ENCODE peak calls at places on chromosomes 7 and 10, in eight cellular contexts. W is stomach, F is Panc1, G is upper lobe of left lung, O is GM23338, E is HepG2, A is transverse colon, N is suprapubic skin. C is an unnamed sample.

GRCh38 chr10:14613570-14613918 is 161.2 kb downstream of the FAM107B start:
- DNase-seq in E (no peak), O (no peak), F (no peak), G (no peak), A (no peak), N (no peak), W (no peak), C (no peak)

GRCh38 chr10:59589721-59590120 is 119.9 kb downstream of the SLC16A9 start:
- DNase-seq in W (no peak), F (no peak), G (no peak), A (no peak), E (no peak), O (no peak), N (no peak), C (no peak)

GRCh38 chr10:79354141-79354540 is 6.9 kb downstream of the PPIF start:
- DNase-seq in E (no peak), N (no peak), W (no peak), O (no peak), F (no peak), A (no peak), G (no peak), C (no peak)

GRCh38 chr10:22784668-22785067 is 70.3 kb upstream of the PIP4K2A start:
- DNase-seq in N (no peak), W (no peak), A (no peak), O (no peak), G (no peak), E (no peak), F (no peak), C (no peak)

GRCh38 chr7:91135703-91136102 is 128.5 kb upstream of the FZD1 start:
- DNase-seq in F (no peak), E (no peak), O (peak; percentile 22), A (no peak), W (no peak), G (no peak), N (no peak), C (no peak)

GRCh38 chr7:25382869-25383268 is 154.6 kb upstream of the NPVF start:
- DNase-seq in A (no peak), G (no peak), N (no peak), O (no peak), F (no peak), E (no peak), W (peak; percentile 58), C (no peak)

GRCh38 chr7:99381664-99382075 is 7.1 kb downstream of the ARPC1B start:
- DNase-seq in O (no peak), A (no peak), N (no peak), F (no peak), G (no peak), E (peak; percentile 48), W (no peak), C (peak; percentile 84)

GRCh38 chr10:70274643-70275042 is 9.2 kb downstream of the NPFFR1 start:
- DNase-seq in W (no peak), N (peak; percentile 44), O (no peak), E (no peak), F (no peak), A (no peak), G (no peak), C (no peak)

GRCh38 chr10:112202561-112203241 is 19.1 kb upstream of the GPAM start:
- DNase-seq in N (no peak), G (no peak), E (peak; percentile 41), A (no peak), O (no peak), F (no peak), W (no peak), C (no peak)

GRCh38 chr7:30658471-30659074 is 23.7 kb downstream of the CRHR2 start:
- DNase-seq in N (peak; percentile 18), F (no peak), A (no peak), G (no peak), W (no peak), E (no peak), O (no peak), C (peak; percentile 31)

GRCh38 chr7:128458956-128459355 is 3.3 kb downstream of the HILPDA start:
- DNase-seq in W (no peak), N (no peak), F (no peak), O (no peak), A (no peak), E (no peak), G (no peak), C (no peak)
- TF ChIP-seq POLR2AphosphoS5 in W (no peak), N (no peak), F (peak; percentile 20), O (no peak), A (no peak), E (no peak), G (no peak), C (no peak)

GRCh38 chr10:5737352-5737751 is 52.7 kb downstream of the TASOR2 start:
- DNase-seq in G (no peak), A (no peak), E (no peak), N (no peak), W (no peak), F (no peak), O (peak; percentile 70), C (no peak)
- TF ChIP-seq CTCF in G (no peak), A (no peak), E (no peak), N (no peak), W (no peak), F (no peak), O (peak; percentile 52), C (no peak)

GRCh38 chr7:68706291-68706690 is 892.0 kb upstream of the AUTS2 start:
- DNase-seq in E (no peak), W (no peak), F (no peak), N (no peak), A (no peak), O (no peak), G (no peak), C (no peak)

GRCh38 chr7:68699090-68699711 is 899.1 kb upstream of the AUTS2 start:
- DNase-seq in W (no peak), E (no peak), G (no peak), O (no peak), N (no peak), F (no peak), A (no peak), C (no peak)

GRCh38 chr7:68694656-68695055 is 903.6 kb upstream of the AUTS2 start:
- DNase-seq in A (no peak), W (no peak), O (no peak), E (no peak), G (no peak), N (no peak), F (no peak), C (no peak)

GRCh38 chr7:68697821-68698280 is 900.4 kb upstream of the AUTS2 start:
- DNase-seq in A (no peak), N (no peak), W (no peak), O (no peak), G (no peak), E (no peak), F (no peak), C (no peak)

DNA sequence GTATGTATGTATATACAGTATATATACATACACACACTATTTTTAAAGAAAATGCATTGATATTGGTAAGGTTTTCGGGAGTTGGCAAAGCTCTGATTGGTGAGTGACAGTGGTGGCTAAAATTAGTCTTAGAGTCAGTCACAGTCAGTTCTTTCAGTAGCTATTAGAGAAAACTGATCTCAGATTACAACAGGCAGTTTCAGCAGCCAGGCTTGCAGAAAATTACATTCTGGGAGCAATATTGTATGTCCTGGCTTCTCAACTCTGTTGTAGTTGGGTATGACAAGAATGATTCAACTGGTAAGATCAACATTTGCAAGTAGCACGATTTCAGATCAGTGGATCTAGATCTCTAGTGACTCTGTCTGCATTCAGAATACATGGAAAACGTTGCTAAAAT is 897.9 kb upstream of the AUTS2 start:
- DNase-seq in A (no peak), F (no peak), N (no peak), W (no peak), E (no peak), O (no peak), G (no peak), C (no peak)
- H3K4me1 ChIP-seq in A (no peaks in the 10 kb centered on the region), F (no peaks in the 10 kb centered on the region), N (no peaks in the 10 kb centered on the region), W (peaks cover 4% of the 10 kb centered on the region), E (no peaks in the 10 kb centered on the region), O (no peaks in the 10 kb centered on the region), G (no peaks in the 10 kb centered on the region), C (no peaks in the 10 kb centered on the region)

GRCh38 chr7:134789967-134790685 is 10.7 kb downstream of the CALD1 start:
- DNase-seq in G (no peak), O (no peak), F (no peak), A (no peak), W (no peak), N (no peak), E (no peak), C (no peak)
- TF ChIP-seq POLR2AphosphoS5 in G (no peak), O (no peak), F (no peak), A (peak; percentile 95), W (peak; percentile 70), N (no peak), E (no peak), C (no peak)

DNA sequence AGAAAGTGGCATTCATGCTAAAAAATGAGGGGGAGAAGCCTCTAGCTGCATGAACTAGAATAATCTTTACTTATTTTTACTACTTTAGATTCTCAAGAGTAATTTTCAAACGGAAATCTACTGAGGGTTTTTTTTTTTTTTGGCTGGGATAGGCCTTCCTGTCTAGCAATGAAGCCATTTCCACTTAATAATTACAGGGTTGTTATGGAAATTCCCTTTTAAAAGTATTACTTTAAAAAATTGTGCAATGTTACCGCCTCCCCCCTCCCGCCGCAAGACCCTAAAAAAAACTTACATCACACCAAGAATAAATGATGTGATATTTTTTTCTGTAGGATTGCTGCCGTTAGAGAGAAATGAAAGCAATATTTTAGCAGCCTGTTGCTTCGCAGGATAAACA is 32.5 kb downstream of the ARL4A start:
- DNase-seq in O (no peak), E (no peak), G (no peak), W (no peak), N (no peak), A (no peak), F (no peak), C (no peak)
- TF ChIP-seq CTCF in O (no peak), E (no peak), G (no peak), W (no peak), N (no peak), A (no peak), F (no peak), C (no peak)

C was measured in spleen.